ENCODE peak calls at places on chromosomes 6 and 20, in five cellular contexts. U is HFFc6, E is PC-9, R is OCI-LY7, L is AG09309. W is an unnamed sample.

GRCh38 chr20:45497971-45498494 is 17.4 kb downstream of the SPINT3 start:
- DNase-seq in U (no peak), L (no peak), R (no peak), E (no peak), W (no peak)

GRCh38 chr20:11698124-11698523 is 219.6 kb upstream of the BTBD3 start:
- DNase-seq in E (no peak), L (no peak), R (no peak), U (no peak), W (no peak)

GRCh38 chr6:37168163-37168758 is 1.7 kb upstream of the PIM1 start:
- DNase-seq in L (no peak), E (no peak), U (no peak), R (no peak), W (no peak)

GRCh38 chr6:87340230-87340629 is 4.4 kb upstream of the C6orf163 start:
- DNase-seq in U (no peak), L (no peak), R (no peak), E (no peak), W (no peak)

GRCh38 chr6:381742-382461 is 9.7 kb upstream of the IRF4 start:
- DNase-seq in E (no peak), R (no peak), L (no peak), U (no peak), W (no peak)

GRCh38 chr6:57246307-57246706 is 24.2 kb upstream of the RAB23 start:
- DNase-seq in E (no peak), L (no peak), R (no peak), U (no peak), W (no peak)

GRCh38 chr20:58235010-58235409 is 6.6 kb upstream of the ANKRD60 start:
- DNase-seq in R (no peak), E (no peak), L (no peak), U (no peak), W (no peak)

GRCh38 chr6:85810558-85810957 is 167.9 kb upstream of the SYNCRIP start:
- DNase-seq in R (peak), L (no peak), E (no peak), U (no peak), W (no peak)